ENCODE peak calls at places on chromosomes 16 and 17, in seven cellular contexts. Z, M, Q, J, O, R and N are unnamed samples.

GRCh38 chr16:23801387-23801786 is 34.4 kb upstream of the PRKCB start:
- DNase-seq in Z (peak; percentile 56), M (peak; percentile 10), Q (peak; percentile 26), J (peak; percentile 94), O (peak; percentile 39), R (peak; percentile 59), N (peak; percentile 79)

GRCh38 chr16:75919664-75920063 is 193.4 kb upstream of the CPHXL start:
- DNase-seq in Z (no peak), M (no peak), Q (no peak), J (no peak), O (no peak), R (no peak), N (no peak)

GRCh38 chr16:67029249-67030096 is 524 bp downstream of the CBFB start:
- DNase-seq in Z (peak; percentile 31), M (no peak), Q (peak; percentile 69), J (peak; percentile 84), O (peak; percentile 60), R (peak; percentile 39), N (peak; percentile 82)

GRCh38 chr17:81394831-81395599 is at the start of gene BAHCC1:
- DNase-seq in Z (peak; percentile 78), M (peak; percentile 94), Q (peak; percentile 100), J (peak; percentile 100), O (peak; percentile 100), R (peak; percentile 100), N (peak; percentile 100)

GRCh38 chr17:64780096-64781012 is 118.2 kb upstream of the SMURF2 start:
- DNase-seq in Z (no peak), M (no peak), Q (peak; percentile 24), J (peak; percentile 89), O (peak; percentile 5), R (peak; percentile 68), N (no peak)

GRCh38 chr17:67129283-67129682 is 84.9 kb downstream of the CACNG1 start:
- DNase-seq in Z (no peak), M (no peak), Q (no peak), J (no peak), O (no peak), R (no peak), N (no peak)

GRCh38 chr17:83203073-83203471 is 123.7 kb downstream of the METRNL start:
- DNase-seq in Z (no peak), M (no peak), Q (peak; percentile 42), J (peak; percentile 71), O (peak; percentile 96), R (peak; percentile 92), N (peak; percentile 53)

GRCh38 chr16:49640606-49641005 is 215.3 kb downstream of the ZNF423 start:
- DNase-seq in Z (no peak), M (no peak), Q (no peak), J (no peak), O (no peak), R (no peak), N (no peak)

GRCh38 chr17:75079023-75079373 is 8.8 kb upstream of the SLC16A5 start:
- DNase-seq in Z (no peak), M (no peak), Q (no peak), J (no peak), O (no peak), R (no peak), N (no peak)

GRCh38 chr17:56595831-56596740 is 2.6 kb downstream of the NOG start:
- DNase-seq in Z (no peak), M (no peak), Q (no peak), J (no peak), O (peak; percentile 60), R (no peak), N (no peak)

GRCh38 chr17:50316016-50316587 is 29.8 kb upstream of the XYLT2 start:
- DNase-seq in Z (no peak), M (no peak), Q (no peak), J (no peak), O (no peak), R (no peak), N (no peak)

GRCh38 chr17:45430006-45430737 is 2.5 kb downstream of the ARHGAP27 start:
- DNase-seq in Z (no peak), M (no peak), Q (no peak), J (no peak), O (no peak), R (no peak), N (no peak)

GRCh38 chr17:40251576-40251975 is 32.5 kb downstream of the WIPF2 start:
- DNase-seq in Z (no peak), M (peak; percentile 36), Q (peak; percentile 54), J (peak; percentile 75), O (peak; percentile 80), R (peak; percentile 66), N (no peak)

GRCh38 chr17:16371742-16372141 is 9.1 kb upstream of the UBB start:
- DNase-seq in Z (no peak), M (no peak), Q (no peak), J (no peak), O (peak; percentile 98), R (no peak), N (no peak)

GRCh38 chr16:53212899-53213235 is 158.1 kb downstream of the CHD9 start:
- DNase-seq in Z (no peak), M (no peak), Q (no peak), J (no peak), O (no peak), R (no peak), N (no peak)

GRCh38 chr16:29992371-29992967 is 2.9 kb downstream of the HIRIP3 start:
- DNase-seq in Z (no peak), M (no peak), Q (no peak), J (no peak), O (no peak), R (no peak), N (no peak)

GRCh38 chr16:66604376-66605176 is at the start of gene CMTM3:
- DNase-seq in Z (peak; percentile 58), M (no peak), Q (peak; percentile 73), J (peak; percentile 79), O (peak; percentile 62), R (no peak), N (no peak)

GRCh38 chr17:49723423-49723822 is 15.7 kb upstream of the SLC35B1 start:
- DNase-seq in Z (no peak), M (no peak), Q (peak; percentile 88), J (no peak), O (no peak), R (no peak), N (no peak)

GRCh38 chr17:16013943-16014407 is 14.4 kb downstream of the TTC19 start:
- DNase-seq in Z (no peak), M (peak; percentile 94), Q (no peak), J (no peak), O (peak; percentile 87), R (no peak), N (no peak)

GRCh38 chr17:46764709-46765401 is 53.6 kb downstream of the WNT3 start:
- DNase-seq in Z (no peak), M (peak; percentile 50), Q (no peak), J (peak; percentile 38), O (peak; percentile 72), R (no peak), N (no peak)

GRCh38 chr17:82892869-82893565 is 53.2 kb upstream of the ZNF750 start:
- DNase-seq in Z (no peak), M (no peak), Q (no peak), J (peak; percentile 88), O (no peak), R (no peak), N (no peak)

GRCh38 chr17:39653662-39654331 is 11.4 kb upstream of the TCAP start:
- DNase-seq in Z (peak; percentile 60), M (no peak), Q (no peak), J (peak; percentile 86), O (no peak), R (no peak), N (no peak)

GRCh38 chr16:11403534-11403795 is 58.2 kb downstream of the RMI2 start:
- DNase-seq in Z (no peak), M (no peak), Q (no peak), J (no peak), O (no peak), R (no peak), N (no peak)

GRCh38 chr17:54860617-54861468 is 39.8 kb upstream of the TOM1L1 start:
- DNase-seq in Z (no peak), M (no peak), Q (no peak), J (no peak), O (no peak), R (no peak), N (no peak)

GRCh38 chr16:59148312-59148711 is 414.2 kb upstream of the GOT2 start:
- DNase-seq in Z (no peak), M (no peak), Q (no peak), J (no peak), O (no peak), R (peak; percentile 47), N (no peak)

GRCh38 chr17:20066253-20066652 is 57.1 kb downstream of the SPECC1 start:
- DNase-seq in Z (no peak), M (no peak), Q (peak; percentile 79), J (no peak), O (peak; percentile 25), R (peak; percentile 48), N (peak; percentile 86)

GRCh38 chr16:59611556-59611955 is 877.4 kb upstream of the GOT2 start:
- DNase-seq in Z (no peak), M (no peak), Q (no peak), J (no peak), O (peak; percentile 46), R (no peak), N (no peak)

GRCh38 chr17:69141802-69142472 is at the start of gene ABCA6:
- DNase-seq in Z (no peak), M (peak; percentile 34), Q (no peak), J (no peak), O (peak; percentile 75), R (peak; percentile 43), N (no peak)

GRCh38 chr16:595942-596735 is 6.3 kb downstream of the RAB40C start:
- DNase-seq in Z (no peak), M (no peak), Q (no peak), J (no peak), O (no peak), R (no peak), N (no peak)